ENCODE peak calls at places on chromosomes 7 and 10, in eight cellular contexts. C, E, H, Z, G, K, Y and J are unnamed samples.

GRCh38 chr10:46311501-46311951 is 24.7 kb downstream of the ANTXRL start:
- DNase-seq in G (no peak), Y (no peak), H (no peak), Z (no peak), C (peak; percentile 46), K (no peak), E (no peak), J (no peak)

GRCh38 chr7:134779741-134780065 is 269 bp downstream of the CALD1 start:
- DNase-seq in E (no peak), G (no peak), K (no peak), Z (no peak), C (no peak), H (no peak), Y (no peak), J (no peak)

GRCh38 chr10:124285587-124286527 is 132.9 kb downstream of the OAT start:
- DNase-seq in G (no peak), K (no peak), Y (no peak), C (no peak), E (no peak), H (peak; percentile 10), Z (no peak), J (no peak)

GRCh38 chr7:101386558-101387199 is 24.0 kb downstream of the COL26A1 start:
- DNase-seq in H (no peak), C (no peak), Y (no peak), G (no peak), Z (peak; percentile 61), K (peak; percentile 21), E (no peak), J (no peak)

GRCh38 chr7:78301361-78301760 is 502.8 kb downstream of the PHTF2 start:
- DNase-seq in C (no peak), H (peak; percentile 43), K (no peak), Z (no peak), G (no peak), Y (no peak), E (no peak), J (no peak)

GRCh38 chr10:103667390-103667789 is 173.9 kb downstream of the NEURL1 start:
- DNase-seq in G (no peak), Z (no peak), H (no peak), Y (no peak), C (no peak), E (peak; percentile 23), K (no peak), J (no peak)

GRCh38 chr7:98116656-98117461 is 10.2 kb downstream of the LMTK2 start:
- DNase-seq in Z (no peak), Y (no peak), H (peak; percentile 39), G (no peak), C (peak; percentile 80), K (no peak), E (no peak), J (no peak)

GRCh38 chr10:133123050-133123745 is 35.5 kb downstream of the ADGRA1 start:
- DNase-seq in C (no peak), H (no peak), E (no peak), Y (no peak), K (no peak), G (no peak), Z (no peak), J (no peak)

GRCh38 chr10:122856902-122857301 is 11.2 kb upstream of the CUZD1 start:
- DNase-seq in K (no peak), G (no peak), Y (no peak), C (no peak), Z (no peak), H (no peak), E (no peak), J (no peak)

GRCh38 chr10:17954856-17955255 is 3.1 kb downstream of the SLC39A12 start:
- DNase-seq in E (no peak), C (no peak), Y (no peak), K (no peak), H (no peak), G (no peak), Z (no peak), J (no peak)

GRCh38 chr7:30974605-30975256 is 11.0 kb downstream of the GHRHR start:
- DNase-seq in Z (peak; percentile 11), K (peak; percentile 66), G (no peak), Y (peak; percentile 5), H (peak; percentile 12), E (no peak), C (peak; percentile 52), J (peak; percentile 34)

GRCh38 chr7:80934286-80934685 is 15.4 kb upstream of the SEMA3C start:
- DNase-seq in G (no peak), E (no peak), C (peak; percentile 57), K (no peak), Z (no peak), Y (no peak), H (no peak), J (no peak)

GRCh38 chr10:96152437-96152836 is 22.3 kb downstream of the ZNF518A start:
- DNase-seq in E (no peak), K (no peak), Z (no peak), C (no peak), Y (no peak), H (no peak), G (no peak), J (no peak)

GRCh38 chr10:101694674-101695403 is at the start of gene FBXW4:
- DNase-seq in H (no peak), K (peak; percentile 54), C (no peak), G (peak; percentile 46), E (peak; percentile 66), Y (peak; percentile 18), Z (peak; percentile 42), J (no peak)

GRCh38 chr10:123796736-123797135 is 94.9 kb downstream of the CPXM2 start:
- DNase-seq in E (no peak), H (no peak), Y (no peak), G (no peak), Z (no peak), K (no peak), C (no peak), J (no peak)

GRCh38 chr7:2112261-2113203 is 120.2 kb downstream of the MAD1L1 start:
- DNase-seq in Y (no peak), Z (no peak), E (no peak), K (no peak), C (no peak), H (no peak), G (no peak), J (no peak)

GRCh38 chr7:43083091-43083490 is 29.4 kb upstream of the HECW1 start:
- DNase-seq in H (peak; percentile 40), C (no peak), K (no peak), G (no peak), Y (no peak), Z (no peak), E (no peak), J (no peak)

GRCh38 chr10:71765176-71765906 is 8.0 kb downstream of the VSIR start:
- DNase-seq in K (no peak), C (peak; percentile 82), Z (no peak), G (no peak), E (no peak), H (peak; percentile 26), Y (no peak), J (no peak)

GRCh38 chr10:31101123-31101522 is 69.5 kb upstream of the ZNF438 start:
- DNase-seq in H (peak; percentile 95), C (peak; percentile 88), K (no peak), G (no peak), Z (no peak), E (no peak), Y (no peak), J (peak; percentile 31)

GRCh38 chr7:136958016-136958415 is 89.6 kb downstream of the CHRM2 start:
- DNase-seq in Z (no peak), C (no peak), K (no peak), E (no peak), Y (no peak), H (peak; percentile 14), G (no peak), J (no peak)

GRCh38 chr10:113100299-113100680 is 150.2 kb downstream of the TCF7L2 start:
- DNase-seq in Z (no peak), E (no peak), Y (no peak), K (no peak), H (no peak), C (no peak), G (no peak), J (no peak)

GRCh38 chr7:142796501-142797341 is 26.0 kb downstream of the PRSS2 start:
- DNase-seq in K (no peak), H (no peak), Y (no peak), E (no peak), G (no peak), C (peak; percentile 36), Z (no peak), J (no peak)

GRCh38 chr10:101752241-101752640 is 23.7 kb downstream of the FGF8 start:
- DNase-seq in H (no peak), E (no peak), G (no peak), Y (no peak), K (no peak), Z (no peak), C (no peak), J (no peak)

GRCh38 chr7:12757443-12757842 is 70.0 kb downstream of the ARL4A start:
- DNase-seq in C (no peak), G (no peak), H (peak; percentile 86), K (no peak), Z (no peak), E (no peak), Y (no peak), J (no peak)

GRCh38 chr7:111982804-111983203 is 223.4 kb downstream of the DOCK4 start:
- DNase-seq in H (peak; percentile 62), E (no peak), Z (no peak), C (no peak), G (no peak), K (no peak), Y (no peak), J (no peak)

GRCh38 chr10:84333864-84334451 is 5.6 kb downstream of the CCSER2 start:
- DNase-seq in C (no peak), G (peak; percentile 50), Y (no peak), Z (no peak), E (peak; percentile 84), H (no peak), K (no peak), J (no peak)

GRCh38 chr7:107309296-107309695 is 140.5 kb downstream of the HBP1 start:
- DNase-seq in Y (no peak), G (no peak), H (no peak), Z (no peak), K (no peak), E (no peak), C (no peak), J (no peak)

GRCh38 chr7:101075646-101076045 is 9.6 kb upstream of the TRIM56 start:
- DNase-seq in C (no peak), E (no peak), G (no peak), K (no peak), Y (no peak), Z (no peak), H (no peak), J (no peak)

GRCh38 chr10:114334301-114334700 is 70.0 kb downstream of the AFAP1L2 start:
- DNase-seq in Z (no peak), E (no peak), K (no peak), Y (no peak), C (no peak), G (no peak), H (peak; percentile 46), J (no peak)

GRCh38 chr7:123271231-123271630 is 71.5 kb upstream of the SLC13A1 start:
- DNase-seq in E (no peak), H (peak; percentile 55), C (no peak), K (no peak), Y (no peak), Z (no peak), G (no peak), J (no peak)

GRCh38 chr7:87000344-87000743 is 59.1 kb downstream of the ELAPOR2 start:
- DNase-seq in C (no peak), Y (no peak), E (no peak), H (no peak), Z (peak; percentile 66), K (no peak), G (no peak), J (no peak)

GRCh38 chr7:92916751-92917369 is 80.5 kb upstream of the CDK6 start:
- DNase-seq in Y (no peak), C (peak; percentile 95), G (no peak), Z (peak; percentile 36), H (peak; percentile 64), K (no peak), E (no peak), J (no peak)

GRCh38 chr7:100606313-100606712 is 4.2 kb downstream of the PCOLCE start:
- DNase-seq in E (no peak), C (no peak), Y (no peak), Z (no peak), H (no peak), G (no peak), K (no peak), J (no peak)

GRCh38 chr10:97570146-97570788 is 2.3 kb upstream of the ANKRD2 start:
- DNase-seq in Y (no peak), C (no peak), H (no peak), Z (no peak), E (no peak), G (no peak), K (no peak), J (no peak)